ENCODE peak calls at places on chromosome 10, in eight cellular contexts. U is AG09309, F is GM20000, M is IMR-90, P is GM12864, K is cardiac muscle cell, V is body of pancreas, D is H1. L is an unnamed sample.
A peak's percentile ranks its signal among the peaks of the same experiment; 100 is the strongest.

GRCh38 chr10:49011756-49012155 is 72.1 kb upstream of the LRRC18 start:
- DNase-seq in U (no peak), F (no peak), M (no peak), P (no peak), K (no peak), V (no peak), D (no peak), L (no peak)

GRCh38 chr10:103695584-103696005 is 159.8 kb downstream of the SH3PXD2A start:
- DNase-seq in U (peak; percentile 58), F (peak; percentile 39), M (no peak), P (no peak), K (peak; percentile 84), V (no peak), D (no peak), L (no peak)

GRCh38 chr10:101237080-101237817 is 8.0 kb upstream of the LBX1 start:
- DNase-seq in U (no peak), F (no peak), M (no peak), P (no peak), K (no peak), V (no peak), D (no peak), L (no peak)

GRCh38 chr10:110218627-110219026 is 11.2 kb downstream of the MXI1 start:
- DNase-seq in U (no peak), F (no peak), M (no peak), P (no peak), K (no peak), V (no peak), D (no peak), L (no peak)

GRCh38 chr10:94042001-94042813 is 48.5 kb downstream of the PLCE1 start:
- DNase-seq in U (peak; percentile 73), F (no peak), M (peak; percentile 79), P (no peak), K (peak; percentile 76), V (no peak), D (no peak), L (no peak)

GRCh38 chr10:50624866-50625491 is 1.2 kb upstream of the SGMS1 start:
- DNase-seq in U (no peak), F (peak; percentile 90), M (peak; percentile 64), P (no peak), K (peak; percentile 72), V (no peak), D (peak; percentile 36), L (no peak)

GRCh38 chr10:133134411-133135115 is 25.5 kb upstream of the KNDC1 start:
- DNase-seq in U (no peak), F (no peak), M (no peak), P (no peak), K (no peak), V (no peak), D (no peak), L (no peak)

GRCh38 chr10:101897633-101898032 is 54.0 kb upstream of the KCNIP2 start:
- DNase-seq in U (no peak), F (no peak), M (peak; percentile 75), P (no peak), K (peak; percentile 27), V (peak; percentile 29), D (no peak), L (no peak)

GRCh38 chr10:130371686-130372085 is 235.5 kb downstream of the GLRX3 start:
- DNase-seq in U (no peak), F (no peak), M (no peak), P (no peak), K (no peak), V (no peak), D (no peak), L (no peak)

GRCh38 chr10:13892871-13893270 is 306.1 kb downstream of the PRPF18 start:
- DNase-seq in U (no peak), F (no peak), M (no peak), P (no peak), K (no peak), V (no peak), D (no peak), L (no peak)

GRCh38 chr10:100554902-100555301 is 19.2 kb downstream of the HIF1AN start:
- DNase-seq in U (no peak), F (no peak), M (peak; percentile 10), P (no peak), K (no peak), V (no peak), D (no peak), L (peak; percentile 52)

GRCh38 chr10:67772894-67773511 is 65.0 kb downstream of the DNAJC12 start:
- DNase-seq in U (no peak), F (peak; percentile 64), M (peak; percentile 55), P (peak; percentile 83), K (no peak), V (no peak), D (no peak), L (no peak)

GRCh38 chr10:1360011-1360580 is 303.9 kb downstream of the WDR37 start:
- DNase-seq in U (no peak), F (no peak), M (no peak), P (no peak), K (no peak), V (no peak), D (peak; percentile 21), L (no peak)
- TF ChIP-seq CTCF in U (no peak), F (no peak), M (no peak), P (peak; percentile 44), K (no peak), V (no peak), D (peak; percentile 66), L (peak; percentile 16)

GRCh38 chr10:58517481-58518355 is 5.0 kb downstream of the BICC1 start:
- DNase-seq in U (no peak), F (no peak), M (no peak), P (no peak), K (no peak), V (no peak), D (no peak), L (no peak)

GRCh38 chr10:58515296-58515956 is 2.8 kb downstream of the BICC1 start:
- DNase-seq in U (no peak), F (no peak), M (no peak), P (no peak), K (no peak), V (no peak), D (no peak), L (no peak)

GRCh38 chr10:58516118-58516517 is 3.4 kb downstream of the BICC1 start:
- DNase-seq in U (no peak), F (no peak), M (no peak), P (no peak), K (peak; percentile 22), V (no peak), D (no peak), L (peak; percentile 92)

GRCh38 chr10:58518775-58519174 is 6.1 kb downstream of the BICC1 start:
- DNase-seq in U (no peak), F (no peak), M (peak; percentile 31), P (no peak), K (no peak), V (peak; percentile 18), D (no peak), L (peak; percentile 82)

GRCh38 chr10:58517071-58517470 is 4.4 kb downstream of the BICC1 start:
- DNase-seq in U (no peak), F (no peak), M (no peak), P (no peak), K (no peak), V (no peak), D (no peak), L (peak; percentile 67)
- TF ChIP-seq CTCF in U (no peak), F (no peak), M (no peak), P (no peak), K (no peak), V (no peak), D (no peak), L (peak; percentile 48)

GRCh38 chr10:81136261-81136660 is 598.6 kb downstream of the SH2D4B start:
- DNase-seq in U (no peak), F (no peak), M (no peak), P (no peak), K (no peak), V (no peak), D (no peak), L (no peak)

GRCh38 chr10:81130014-81130413 is 592.3 kb downstream of the SH2D4B start:
- DNase-seq in U (no peak), F (no peak), M (no peak), P (no peak), K (no peak), V (no peak), D (no peak), L (no peak)

GRCh38 chr10:81135851-81136250 is 598.1 kb downstream of the SH2D4B start:
- DNase-seq in U (no peak), F (peak; percentile 25), M (no peak), P (peak; percentile 69), K (no peak), V (no peak), D (no peak), L (no peak)
- TF ChIP-seq CTCF in U (no peak), F (no peak), M (no peak), P (no peak), K (no peak), V (no peak), D (no peak), L (no peak)

GRCh38 chr10:88728107-88728763 is 22.2 kb downstream of the LIPK start:
- DNase-seq in U (no peak), F (no peak), M (no peak), P (no peak), K (peak; percentile 17), V (no peak), D (peak; percentile 93), L (no peak)
- TF ChIP-seq CTCF in U (peak; percentile 29), F (peak; percentile 28), M (peak; percentile 20), P (peak; percentile 52), K (peak; percentile 28), V (no peak), D (peak; percentile 100), L (peak; percentile 31)

GRCh38 chr10:86348321-86349210 is 18.0 kb downstream of the GRID1 start:
- DNase-seq in U (no peak), F (no peak), M (no peak), P (no peak), K (peak; percentile 7), V (no peak), D (no peak), L (no peak)
- TF ChIP-seq CTCF in U (peak; percentile 25), F (no peak), M (peak; percentile 21), P (peak; percentile 13), K (peak; percentile 24), V (no peak), D (peak; percentile 48), L (peak; percentile 40)

DNA sequence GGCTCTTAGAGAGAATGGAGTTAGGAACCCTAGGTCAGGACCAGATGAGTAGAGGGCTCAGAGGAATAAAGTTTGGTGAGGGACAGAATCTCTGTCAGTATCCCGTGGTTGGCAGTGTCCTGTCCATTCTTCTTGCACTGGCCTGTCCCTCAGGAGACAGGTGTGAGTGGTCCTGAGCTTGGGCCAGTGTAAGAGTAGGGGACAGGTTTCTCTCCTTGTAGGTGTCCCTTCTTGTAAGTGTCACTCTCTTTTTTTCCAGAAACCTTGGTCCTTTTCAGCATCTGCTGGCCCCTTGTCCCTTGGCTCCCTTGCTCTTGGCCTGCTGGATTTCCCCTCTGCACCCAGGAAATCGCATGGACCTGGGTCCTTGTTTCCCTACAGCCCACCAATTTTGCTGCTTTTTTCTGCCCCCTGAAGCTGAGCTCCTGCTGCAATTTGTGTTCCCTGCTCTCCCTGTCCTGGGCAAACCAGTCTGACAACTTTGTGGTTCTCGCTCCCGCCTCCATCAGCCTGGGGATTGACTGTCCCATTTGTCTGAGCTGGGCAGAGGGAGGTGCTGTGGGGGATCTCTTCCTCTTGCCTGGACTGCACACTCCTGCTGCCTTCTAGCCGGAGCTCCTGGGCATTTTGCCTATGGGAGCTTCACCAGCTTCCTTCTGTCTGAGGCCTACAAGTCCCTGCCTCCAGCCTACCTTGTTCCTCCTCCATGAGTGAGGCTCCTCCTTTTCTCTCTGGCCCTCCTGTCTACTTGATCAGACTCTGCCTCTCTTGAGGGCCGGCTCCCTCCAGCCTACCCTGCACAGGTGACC is 6.5 kb downstream of the TSPAN14 start:
- DNase-seq in U (no peak), F (no peak), M (peak; percentile 63), P (no peak), K (peak; percentile 72), V (peak; percentile 89), D (no peak), L (no peak)
- TF ChIP-seq CTCF in U (no peak), F (no peak), M (no peak), P (no peak), K (no peak), V (no peak), D (no peak), L (no peak)